ENCODE peak calls at places on chromosomes 5 and 9, in ten cellular contexts. X is MCF 10A; C is activated T-cell treated with anti-CD3 and anti-CD28 coated beads for 48 hours; B is kidney glomerular epithelial cell; N is fibroblast of the conjunctiva; L is stimulated activated naive B cell treated with anti-CD40 and anti-IgM and Interleukin-4, amounts not matched to agents 10 μg/mL and 1 μg/mL and 100 μg/mL, for 72 hours; J is dorsolateral prefrontal cortex; W is astrocyte; V is RPMI7951; Q is T-cell. P is an unnamed sample.

GRCh38 chr5:75021229-75021628 is 31.1 kb downstream of the GCNT4 start:
- DNase-seq in X (no peak), C (no peak), B (no peak), N (no peak), L (no peak), J (no peak), W (no peak), V (peak), Q (no peak), P (no peak)

GRCh38 chr5:37665272-37665671 is 174.6 kb downstream of the GDNF start:
- DNase-seq in X (no peak), C (no peak), B (no peak), N (peak), L (no peak), J (no peak), W (peak), V (peak), Q (no peak), P (no peak)

GRCh38 chr5:59988396-59988795 is 94.9 kb upstream of the PDE4D start:
- DNase-seq in X (no peak), C (no peak), B (no peak), N (no peak), L (no peak), J (no peak), W (no peak), V (no peak), Q (no peak), P (no peak)

GRCh38 chr5:118553662-118554061 is 434.7 kb downstream of the DTWD2 start:
- DNase-seq in X (peak), C (no peak), B (no peak), N (peak), L (no peak), J (no peak), W (peak), V (peak), Q (no peak), P (no peak)

GRCh38 chr5:173802670-173803165 is 85.4 kb upstream of the CPEB4 start:
- DNase-seq in X (peak), C (no peak), B (no peak), N (no peak), L (no peak), J (no peak), W (no peak), V (peak), Q (no peak), P (no peak)

GRCh38 chr9:136721339-136722092 is 9.1 kb downstream of the DIPK1B start:
- DNase-seq in X (peak), C (no peak), B (no peak), N (no peak), L (no peak), J (no peak), W (peak), V (no peak), Q (no peak), P (peak)

GRCh38 chr9:16001856-16002255 is 449.0 kb downstream of the CCDC171 start:
- DNase-seq in X (peak), C (no peak), B (no peak), N (no peak), L (no peak), J (no peak), W (peak), V (peak), Q (no peak), P (no peak)

GRCh38 chr9:113609562-113610318 is 146.2 kb downstream of the RGS3 start:
- DNase-seq in X (no peak), C (no peak), B (no peak), N (no peak), L (no peak), J (peak), W (no peak), V (peak), Q (no peak), P (no peak)

GRCh38 chr5:112183103-112183634 is 235.9 kb downstream of the EPB41L4A start:
- DNase-seq in X (peak), C (no peak), B (peak), N (no peak), L (no peak), J (no peak), W (peak), V (peak), Q (no peak), P (no peak)

GRCh38 chr5:126519637-126520592 is 75.1 kb downstream of the ALDH7A1 start:
- DNase-seq in X (no peak), C (no peak), B (no peak), N (no peak), L (no peak), J (peak), W (no peak), V (no peak), Q (no peak), P (no peak)

GRCh38 chr9:126519660-126520425 is 93.9 kb upstream of the LMX1B start:
- DNase-seq in X (no peak), C (peak), B (no peak), N (no peak), L (no peak), J (no peak), W (no peak), V (no peak), Q (no peak), P (no peak)

GRCh38 chr5:171588790-171589189 is 169.3 kb downstream of the FGF18 start:
- DNase-seq in X (no peak), C (no peak), B (no peak), N (no peak), L (no peak), J (no peak), W (no peak), V (no peak), Q (no peak), P (no peak)

GRCh38 chr9:29865764-29866313 is 2292.6 kb upstream of the C9orf72 start:
- DNase-seq in X (no peak), C (no peak), B (no peak), N (no peak), L (no peak), J (no peak), W (no peak), V (no peak), Q (no peak), P (no peak)

GRCh38 chr5:158543539-158544387 is 556.0 kb downstream of the EBF1 start:
- DNase-seq in X (peak), C (no peak), B (peak), N (peak), L (no peak), J (no peak), W (peak), V (no peak), Q (no peak), P (no peak)

GRCh38 chr5:157290156-157290980 is 24.4 kb downstream of the CYFIP2 start:
- DNase-seq in X (peak), C (no peak), B (peak), N (no peak), L (no peak), J (no peak), W (peak), V (peak), Q (no peak), P (no peak)

GRCh38 chr5:138386290-138386689 is 33.8 kb downstream of the KDM3B start:
- DNase-seq in X (no peak), C (no peak), B (no peak), N (no peak), L (no peak), J (peak), W (no peak), V (no peak), Q (no peak), P (no peak)

GRCh38 chr5:176837707-176838115 is 27.4 kb downstream of the UNC5A start:
- DNase-seq in X (peak), C (peak), B (peak), N (peak), L (peak), J (peak), W (peak), V (peak), Q (peak), P (peak)

GRCh38 chr9:5870691-5871090 is 20.0 kb upstream of the MLANA start:
- DNase-seq in X (peak), C (no peak), B (no peak), N (no peak), L (no peak), J (no peak), W (no peak), V (no peak), Q (no peak), P (no peak)

GRCh38 chr5:133285583-133286021 is 233.8 kb downstream of the HSPA4 start:
- DNase-seq in X (peak), C (no peak), B (peak), N (no peak), L (no peak), J (no peak), W (peak), V (peak), Q (no peak), P (no peak)

GRCh38 chr5:167485395-167485794 is 806.0 kb upstream of the WWC1 start:
- DNase-seq in X (peak), C (no peak), B (peak), N (no peak), L (no peak), J (no peak), W (peak), V (no peak), Q (no peak), P (no peak)

GRCh38 chr5:31445041-31445600 is 86.8 kb downstream of the DROSHA start:
- DNase-seq in X (no peak), C (no peak), B (no peak), N (no peak), L (no peak), J (no peak), W (no peak), V (no peak), Q (no peak), P (no peak)

GRCh38 chr9:107170801-107171200 is 112.3 kb upstream of the RAD23B start:
- DNase-seq in X (no peak), C (no peak), B (no peak), N (no peak), L (no peak), J (no peak), W (no peak), V (peak), Q (no peak), P (no peak)

GRCh38 chr5:7395432-7396168 is at the start of gene ADCY2:
- DNase-seq in X (no peak), C (no peak), B (no peak), N (no peak), L (no peak), J (no peak), W (no peak), V (no peak), Q (no peak), P (no peak)

GRCh38 chr9:130027533-130028370 is 15.2 kb downstream of the FNBP1 start:
- DNase-seq in X (no peak), C (no peak), B (no peak), N (no peak), L (no peak), J (no peak), W (no peak), V (no peak), Q (no peak), P (no peak)

GRCh38 chr5:54173251-54173650 is 137.1 kb downstream of the ARL15 start:
- DNase-seq in X (no peak), C (no peak), B (no peak), N (no peak), L (no peak), J (no peak), W (no peak), V (no peak), Q (no peak), P (no peak)

GRCh38 chr9:97527626-97528528 is 26.4 kb downstream of the TMOD1 start:
- DNase-seq in X (no peak), C (no peak), B (no peak), N (no peak), L (no peak), J (no peak), W (no peak), V (no peak), Q (no peak), P (no peak)

GRCh38 chr5:66741394-66741793 is 145.2 kb downstream of the MAST4 start:
- DNase-seq in X (no peak), C (no peak), B (no peak), N (no peak), L (no peak), J (no peak), W (no peak), V (no peak), Q (no peak), P (no peak)

GRCh38 chr5:89313044-89313443 is 430.1 kb upstream of the MEF2C start:
- DNase-seq in X (peak), C (no peak), B (peak), N (peak), L (no peak), J (no peak), W (peak), V (peak), Q (no peak), P (no peak)

GRCh38 chr5:159510282-159510681 is 180.0 kb upstream of the IL12B start:
- DNase-seq in X (peak), C (no peak), B (peak), N (peak), L (no peak), J (no peak), W (peak), V (peak), Q (no peak), P (no peak)

GRCh38 chr5:24899180-24899579 is 254.4 kb upstream of the CDH10 start:
- DNase-seq in X (no peak), C (no peak), B (no peak), N (no peak), L (no peak), J (no peak), W (peak), V (no peak), Q (no peak), P (no peak)

GRCh38 chr9:133538851-133539250 is 4.3 kb downstream of the ADAMTSL2 start:
- DNase-seq in X (no peak), C (no peak), B (no peak), N (no peak), L (no peak), J (no peak), W (no peak), V (no peak), Q (no peak), P (no peak)

GRCh38 chr9:127415657-127416056 is 8.5 kb upstream of the ZNF79 start:
- DNase-seq in X (no peak), C (no peak), B (no peak), N (no peak), L (no peak), J (no peak), W (no peak), V (no peak), Q (no peak), P (no peak)

GRCh38 chr9:118609355-118610044 is 759.7 kb downstream of the BRINP1 start:
- DNase-seq in X (peak), C (no peak), B (peak), N (peak), L (no peak), J (no peak), W (peak), V (peak), Q (no peak), P (no peak)

GRCh38 chr5:107633171-107633901 is 37.4 kb downstream of the EFNA5 start:
- DNase-seq in X (no peak), C (no peak), B (no peak), N (peak), L (no peak), J (no peak), W (peak), V (no peak), Q (no peak), P (no peak)

GRCh38 chr5:16903480-16904300 is 32.4 kb downstream of the MYO10 start:
- DNase-seq in X (no peak), C (no peak), B (no peak), N (no peak), L (no peak), J (no peak), W (no peak), V (no peak), Q (no peak), P (no peak)

GRCh38 chr9:86353591-86354047 is 591 bp downstream of the TUT7 start:
- DNase-seq in X (no peak), C (peak), B (peak), N (no peak), L (no peak), J (no peak), W (no peak), V (peak), Q (peak), P (peak)

GRCh38 chr5:131005963-131006684 is 158.9 kb downstream of the HINT1 start:
- DNase-seq in X (no peak), C (no peak), B (no peak), N (no peak), L (no peak), J (no peak), W (no peak), V (no peak), Q (no peak), P (peak)

GRCh38 chr5:140261403-140262171 is 41.3 kb downstream of the PFDN1 start:
- DNase-seq in X (peak), C (no peak), B (peak), N (peak), L (no peak), J (peak), W (peak), V (peak), Q (no peak), P (no peak)

P was measured in Karpas-422.